ENCODE peak calls at places on chromosome 17, in seven cellular contexts. B is CD4-positive, alpha-beta T cell; W is stimulated activated CD4-positive, alpha-beta T cell treated with anti-CD3 and anti-CD28 coated beads, Interleukin-1b, Interleukin-23, amount 100 ng/mL, for 1 hour; R is HFF-Myc; L is ovary; G is lower leg skin; H is HCT116. A is an unnamed sample.

GRCh38 chr17:45257115-45257514 is 4.8 kb downstream of the SPATA32 start:
- DNase-seq in B (no peak), W (no peak), R (no peak), L (no peak), G (no peak), H (no peak), A (no peak)

GRCh38 chr17:9905902-9906301 is 831 bp upstream of the RCVRN start:
- DNase-seq in B (no peak), W (no peak), R (no peak), L (no peak), G (no peak), H (peak), A (no peak)

GRCh38 chr17:82636626-82637598 is 11.3 kb downstream of the WDR45B start:
- DNase-seq in B (no peak), W (no peak), R (no peak), L (no peak), G (no peak), H (no peak), A (no peak)

GRCh38 chr17:82674656-82675475 is 23.6 kb downstream of the RAB40B start:
- DNase-seq in B (no peak), W (no peak), R (no peak), L (no peak), G (no peak), H (no peak), A (no peak)

GRCh38 chr17:81526662-81527571 is 1.3 kb upstream of the FSCN2 start:
- DNase-seq in B (no peak), W (no peak), R (no peak), L (no peak), G (no peak), H (no peak), A (no peak)

GRCh38 chr17:75506134-75506533 is 9.2 kb downstream of the CASKIN2 start:
- DNase-seq in B (no peak), W (no peak), R (no peak), L (no peak), G (no peak), H (no peak), A (no peak)

GRCh38 chr17:15649861-15650391 is 30.4 kb upstream of the FBXW10B start:
- DNase-seq in B (no peak), W (no peak), R (no peak), L (no peak), G (peak), H (peak), A (no peak)

GRCh38 chr17:44928950-44929720 is 13.8 kb upstream of the GFAP start:
- DNase-seq in B (no peak), W (no peak), R (no peak), L (no peak), G (no peak), H (no peak), A (no peak)

GRCh38 chr17:74199306-74200092 is 4.0 kb upstream of the RPL38 start:
- DNase-seq in B (peak), W (no peak), R (no peak), L (peak), G (no peak), H (no peak), A (peak)

GRCh38 chr17:57527437-57528083 is 217.5 kb downstream of the CCDC182 start:
- DNase-seq in B (no peak), W (no peak), R (no peak), L (no peak), G (no peak), H (no peak), A (no peak)

GRCh38 chr17:59941131-59941530 is 23.4 kb downstream of the RNFT1 start:
- DNase-seq in B (no peak), W (no peak), R (no peak), L (no peak), G (no peak), H (no peak), A (no peak)

GRCh38 chr17:3796110-3796821 is 4.7 kb downstream of the ITGAE start:
- DNase-seq in B (peak), W (peak), R (no peak), L (no peak), G (no peak), H (no peak), A (no peak)

GRCh38 chr17:50934672-50935200 is 68.6 kb upstream of the TOB1 start:
- DNase-seq in B (no peak), W (no peak), R (no peak), L (no peak), G (no peak), H (no peak), A (no peak)

GRCh38 chr17:8963017-8963416 is 2.5 kb downstream of the PIK3R5 start:
- DNase-seq in B (no peak), W (no peak), R (no peak), L (no peak), G (no peak), H (no peak), A (no peak)

GRCh38 chr17:27520571-27521185 is 64.4 kb downstream of the KSR1 start:
- DNase-seq in B (no peak), W (no peak), R (no peak), L (no peak), G (no peak), H (no peak), A (no peak)

GRCh38 chr17:20966869-20967268 is 75.9 kb downstream of the USP22 start:
- DNase-seq in B (no peak), W (no peak), R (no peak), L (no peak), G (no peak), H (no peak), A (no peak)

GRCh38 chr17:19943026-19943425 is 34.6 kb downstream of the AKAP10 start:
- DNase-seq in B (no peak), W (no peak), R (no peak), L (no peak), G (no peak), H (no peak), A (no peak)

GRCh38 chr17:74770498-74771318 is 5.4 kb downstream of the NAT9 start:
- DNase-seq in B (peak), W (peak), R (no peak), L (no peak), G (no peak), H (peak), A (peak)

GRCh38 chr17:58520843-58521430 is 6.5 kb upstream of the MTMR4 start:
- DNase-seq in B (no peak), W (no peak), R (no peak), L (no peak), G (no peak), H (no peak), A (no peak)

GRCh38 chr17:27296427-27296979 is 2.6 kb downstream of the WSB1 start:
- DNase-seq in B (no peak), W (no peak), R (no peak), L (no peak), G (no peak), H (no peak), A (no peak)

GRCh38 chr17:21279582-21279981 is 4.9 kb upstream of the MAP2K3 start:
- DNase-seq in B (no peak), W (no peak), R (no peak), L (no peak), G (no peak), H (no peak), A (no peak)

GRCh38 chr17:72640415-72641165 is 451.9 kb downstream of the SLC39A11 start:
- DNase-seq in B (no peak), W (no peak), R (no peak), L (no peak), G (no peak), H (no peak), A (no peak)

A was measured in omental fat pad.